ENCODE peak calls at places on chromosomes 11 and 22, in eight cellular contexts. E, R, A, Y, K, O, C and F are unnamed samples.

GRCh38 chr11:353315-353857 is 15.9 kb upstream of the B4GALNT4 start:
- DNase-seq in E (no peak), R (peak; percentile 90), A (peak; percentile 94), Y (peak; percentile 85), K (peak; percentile 91), O (no peak), C (no peak), F (no peak)

GRCh38 chr22:24947881-24948280 is 1.4 kb upstream of the LHFPL7 start:
- DNase-seq in E (no peak), R (no peak), A (no peak), Y (no peak), K (no peak), O (no peak), C (no peak), F (no peak)

GRCh38 chr11:111635706-111636045 is 33.4 kb downstream of the SIK2 start:
- DNase-seq in E (no peak), R (peak; percentile 63), A (no peak), Y (no peak), K (peak; percentile 24), O (no peak), C (no peak), F (no peak)

GRCh38 chr11:3130269-3131071 is 34.6 kb downstream of the OSBPL5 start:
- DNase-seq in E (no peak), R (peak; percentile 20), A (peak; percentile 14), Y (peak; percentile 71), K (peak; percentile 20), O (no peak), C (peak; percentile 47), F (no peak)

GRCh38 chr22:20228055-20228938 is 39.8 kb downstream of the RTN4R start:
- DNase-seq in E (no peak), R (no peak), A (no peak), Y (no peak), K (no peak), O (no peak), C (no peak), F (no peak)

GRCh38 chr11:35717520-35717919 is 54.9 kb downstream of the TRIM44 start:
- DNase-seq in E (no peak), R (no peak), A (no peak), Y (no peak), K (no peak), O (no peak), C (no peak), F (no peak)

GRCh38 chr11:33268945-33269567 is 11.9 kb downstream of the HIPK3 start:
- DNase-seq in E (no peak), R (no peak), A (no peak), Y (no peak), K (no peak), O (no peak), C (no peak), F (no peak)

GRCh38 chr11:3220521-3221407 is 2.2 kb upstream of the MRGPRG start:
- DNase-seq in E (no peak), R (no peak), A (no peak), Y (peak; percentile 37), K (peak; percentile 11), O (peak; percentile 48), C (peak; percentile 37), F (no peak)

GRCh38 chr22:21861856-21862255 is 5.6 kb downstream of the MAPK1 start:
- DNase-seq in E (no peak), R (no peak), A (no peak), Y (no peak), K (no peak), O (no peak), C (no peak), F (no peak)

GRCh38 chr11:101583180-101584128 is at the start of gene TRPC6:
- DNase-seq in E (no peak), R (peak; percentile 26), A (no peak), Y (no peak), K (peak; percentile 33), O (peak; percentile 80), C (no peak), F (no peak)

GRCh38 chr11:45538939-45539338 is 126.5 kb downstream of the CHST1 start:
- DNase-seq in E (no peak), R (no peak), A (no peak), Y (no peak), K (no peak), O (no peak), C (no peak), F (no peak)

GRCh38 chr11:74070713-74071506 is 62.0 kb upstream of the UCP3 start:
- DNase-seq in E (no peak), R (no peak), A (no peak), Y (no peak), K (no peak), O (no peak), C (no peak), F (no peak)

GRCh38 chr11:80596291-80596810 is 1155.5 kb upstream of the TENM4 start:
- DNase-seq in E (no peak), R (no peak), A (no peak), Y (no peak), K (no peak), O (no peak), C (no peak), F (no peak)

GRCh38 chr11:45252134-45252856 is 33.8 kb downstream of the SYT13 start:
- DNase-seq in E (no peak), R (peak; percentile 69), A (peak; percentile 42), Y (no peak), K (no peak), O (peak; percentile 96), C (peak; percentile 90), F (no peak)

GRCh38 chr22:41805639-41806038 is 5.2 kb downstream of the CCDC134 start:
- DNase-seq in E (no peak), R (no peak), A (no peak), Y (no peak), K (no peak), O (no peak), C (no peak), F (no peak)

GRCh38 chr11:69149646-69150045 is 6.1 kb upstream of the SMIM38 start:
- DNase-seq in E (no peak), R (no peak), A (no peak), Y (no peak), K (no peak), O (no peak), C (no peak), F (no peak)

GRCh38 chr22:21683401-21683811 is 17.6 kb downstream of the PPIL2 start:
- DNase-seq in E (no peak), R (no peak), A (no peak), Y (no peak), K (no peak), O (no peak), C (no peak), F (no peak)

GRCh38 chr22:35413624-35414023 is 13.7 kb downstream of the MCM5 start:
- DNase-seq in E (no peak), R (no peak), A (no peak), Y (no peak), K (no peak), O (no peak), C (no peak), F (no peak)

DNA sequence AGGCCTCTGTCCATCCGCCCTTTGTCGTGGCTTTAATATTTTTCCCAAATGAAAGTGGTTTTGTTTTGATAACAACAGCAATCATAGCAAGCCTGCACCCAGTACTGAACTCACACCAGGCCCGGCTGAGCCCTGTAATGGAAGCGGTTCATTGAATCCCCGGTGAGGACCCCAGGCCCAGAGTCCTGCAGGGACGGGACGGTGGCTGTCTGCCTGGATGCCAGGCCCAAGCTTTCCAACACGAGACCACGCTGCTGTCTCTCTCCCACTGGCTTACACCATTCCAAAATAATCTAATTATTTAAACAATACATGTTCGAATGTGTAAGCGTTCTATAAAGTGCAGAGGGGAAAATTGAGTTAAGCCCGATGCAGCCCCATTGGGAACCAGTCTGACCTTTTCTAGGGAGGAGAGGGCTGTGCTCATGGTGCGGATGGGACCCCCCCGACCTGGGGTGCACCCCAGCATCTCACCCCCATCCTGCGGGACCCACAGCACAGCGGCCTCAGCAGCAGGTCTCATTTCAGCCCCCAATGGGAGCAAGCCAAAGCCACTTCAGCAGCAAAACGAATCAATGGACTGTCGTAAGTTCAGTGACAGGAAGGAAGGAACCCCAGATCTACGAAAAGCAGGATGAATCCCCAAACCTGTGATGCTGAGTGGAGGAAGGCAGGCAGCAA is 1046.9 kb downstream of the BRD1 start:
- DNase-seq in E (peak; percentile 68), R (no peak), A (no peak), Y (no peak), K (no peak), O (no peak), C (no peak), F (no peak)
- TF ChIP-seq POLR2A in E (no peak), R (no peak), A (no peak), Y (no peak), K (no peak), O (no peak), C (no peak), F (no peak)

GRCh38 chr22:30752771-30753170 is 58.1 kb downstream of the OSBP2 start:
- DNase-seq in E (no peak), R (no peak), A (no peak), Y (no peak), K (no peak), O (no peak), C (no peak), F (no peak)
- H3K27ac ChIP-seq in E (no peak overlapping the region), R (no peak overlapping the region), A (no peak overlapping the region), Y (peak overlapping the region; percentile 63), K (no peak overlapping the region), O (no peak overlapping the region), C (no peak overlapping the region), F (no peak overlapping the region)

DNA sequence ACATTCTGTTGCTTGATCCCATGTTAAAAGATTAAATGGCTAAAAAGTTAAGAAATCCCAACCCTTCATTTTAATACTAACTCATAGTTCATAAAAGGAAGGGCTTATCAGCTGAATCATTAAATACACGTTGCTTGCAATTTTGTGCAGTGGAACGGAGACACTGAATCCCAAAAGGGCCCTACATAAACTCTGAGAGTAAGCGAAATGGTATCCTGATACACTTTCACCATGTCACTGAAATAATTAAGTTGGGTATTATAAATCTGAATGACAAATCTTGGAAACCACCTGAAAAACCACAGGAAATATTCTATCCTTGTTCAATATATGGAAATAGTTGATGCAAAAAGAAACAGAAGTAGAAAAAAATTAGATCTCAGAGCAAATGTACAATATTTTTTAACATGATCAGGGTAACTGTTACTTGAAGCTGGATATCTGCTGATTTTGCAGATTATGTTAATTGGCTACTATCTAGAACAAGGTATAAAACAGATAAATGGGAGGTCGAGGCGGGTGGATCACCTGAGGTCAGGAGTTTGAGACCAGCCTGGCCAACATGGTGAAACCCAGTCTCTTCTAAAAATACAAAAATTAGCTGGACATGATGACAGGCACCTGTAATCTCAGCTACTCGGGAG is 55.1 kb downstream of the MAML2 start:
- DNase-seq in E (no peak), R (no peak), A (no peak), Y (no peak), K (no peak), O (no peak), C (no peak), F (no peak)
- TF ChIP-seq POLR2A in E (no peak), R (no peak), A (no peak), Y (no peak), K (no peak), O (no peak), C (no peak), F (no peak)

GRCh38 chr11:72975778-72976520 is 161.7 kb downstream of the ATG16L2 start:
- DNase-seq in E (no peak), R (no peak), A (no peak), Y (no peak), K (no peak), O (no peak), C (no peak), F (no peak)
- H3K27ac ChIP-seq in E (peak overlapping the region; percentile 57), R (peak overlapping the region; percentile 53), A (peak overlapping the region; percentile 28), Y (peak overlapping the region; percentile 65), K (peak overlapping the region; percentile 60), O (no peak overlapping the region), C (no peak overlapping the region), F (no peak overlapping the region)

GRCh38 chr22:37486224-37486845 is at the start of gene MFNG:
- DNase-seq in E (no peak), R (peak; percentile 80), A (peak; percentile 84), Y (no peak), K (peak; percentile 47), O (peak; percentile 83), C (peak; percentile 81), F (no peak)
- TF ChIP-seq POLR2A in E (no peak), R (no peak), A (peak; percentile 31), Y (no peak), K (no peak), O (no peak), C (no peak), F (no peak)